ENCODE peak calls at places on chromosomes 16 and 17, in seven cellular contexts. One of them, this sample, is unnamed.

GRCh38 chr16:2386990-2387389 is 42.3 kb upstream of the CCNF start:
- DNase-seq in cardiac muscle cell: no peak
- DNase-seq in B cell: no peak
- DNase-seq in neural crest cell: no peak
- DNase-seq in NK-92 treated with Interleukin-12 subunit alpha and Interleukin-12 subunit beta, amount 100 ng/mL, for 24 hours: no peak
- DNase-seq in H54: no peak
- DNase-seq in memory B cell: no peak
- DNase-seq in this sample: no peak

GRCh38 chr16:69940676-69941075 is 10.5 kb upstream of the CLEC18A start:
- DNase-seq in cardiac muscle cell: no peak
- DNase-seq in B cell: no peak
- DNase-seq in neural crest cell: no peak
- DNase-seq in NK-92 treated with Interleukin-12 subunit alpha and Interleukin-12 subunit beta, amount 100 ng/mL, for 24 hours: no peak
- DNase-seq in H54: no peak
- DNase-seq in memory B cell: no peak
- DNase-seq in this sample: no peak

GRCh38 chr16:57637020-57637419 is 8.6 kb downstream of the ADGRG1 start:
- DNase-seq in cardiac muscle cell: peak
- DNase-seq in B cell: no peak
- DNase-seq in neural crest cell: no peak
- DNase-seq in NK-92 treated with Interleukin-12 subunit alpha and Interleukin-12 subunit beta, amount 100 ng/mL, for 24 hours: no peak
- DNase-seq in H54: no peak
- DNase-seq in memory B cell: no peak
- DNase-seq in this sample: no peak

GRCh38 chr17:65055280-65055707 is 1.2 kb downstream of the GNA13 start:
- DNase-seq in cardiac muscle cell: no peak
- DNase-seq in B cell: no peak
- DNase-seq in neural crest cell: no peak
- DNase-seq in NK-92 treated with Interleukin-12 subunit alpha and Interleukin-12 subunit beta, amount 100 ng/mL, for 24 hours: no peak
- DNase-seq in H54: no peak
- DNase-seq in memory B cell: no peak
- DNase-seq in this sample: no peak

GRCh38 chr16:57859331-57859730 is 57.0 kb upstream of the KIFC3 start:
- DNase-seq in cardiac muscle cell: peak
- DNase-seq in B cell: no peak
- DNase-seq in neural crest cell: no peak
- DNase-seq in NK-92 treated with Interleukin-12 subunit alpha and Interleukin-12 subunit beta, amount 100 ng/mL, for 24 hours: no peak
- DNase-seq in H54: no peak
- DNase-seq in memory B cell: no peak
- DNase-seq in this sample: no peak

GRCh38 chr17:72406501-72406900 is 285.7 kb downstream of the SOX9 start:
- DNase-seq in cardiac muscle cell: no peak
- DNase-seq in B cell: no peak
- DNase-seq in neural crest cell: no peak
- DNase-seq in NK-92 treated with Interleukin-12 subunit alpha and Interleukin-12 subunit beta, amount 100 ng/mL, for 24 hours: no peak
- DNase-seq in H54: no peak
- DNase-seq in memory B cell: no peak
- DNase-seq in this sample: no peak

GRCh38 chr16:2791174-2791573 is 3.8 kb upstream of the PRSS33 start:
- DNase-seq in cardiac muscle cell: no peak
- DNase-seq in B cell: no peak
- DNase-seq in neural crest cell: no peak
- DNase-seq in NK-92 treated with Interleukin-12 subunit alpha and Interleukin-12 subunit beta, amount 100 ng/mL, for 24 hours: no peak
- DNase-seq in H54: no peak
- DNase-seq in memory B cell: no peak
- DNase-seq in this sample: no peak

GRCh38 chr17:10730956-10731879 is 1.4 kb upstream of the TMEM220 start:
- DNase-seq in cardiac muscle cell: no peak
- DNase-seq in B cell: no peak
- DNase-seq in neural crest cell: no peak
- DNase-seq in NK-92 treated with Interleukin-12 subunit alpha and Interleukin-12 subunit beta, amount 100 ng/mL, for 24 hours: no peak
- DNase-seq in H54: no peak
- DNase-seq in memory B cell: no peak
- DNase-seq in this sample: no peak

GRCh38 chr16:70702624-70703023 is 16.8 kb upstream of the MTSS2 start:
- DNase-seq in cardiac muscle cell: no peak
- DNase-seq in B cell: no peak
- DNase-seq in neural crest cell: no peak
- DNase-seq in NK-92 treated with Interleukin-12 subunit alpha and Interleukin-12 subunit beta, amount 100 ng/mL, for 24 hours: no peak
- DNase-seq in H54: no peak
- DNase-seq in memory B cell: no peak
- DNase-seq in this sample: no peak

GRCh38 chr17:38568274-38568673 is 37.5 kb downstream of the SRCIN1 start:
- DNase-seq in cardiac muscle cell: no peak
- DNase-seq in B cell: no peak
- DNase-seq in neural crest cell: no peak
- DNase-seq in NK-92 treated with Interleukin-12 subunit alpha and Interleukin-12 subunit beta, amount 100 ng/mL, for 24 hours: no peak
- DNase-seq in H54: no peak
- DNase-seq in memory B cell: no peak
- DNase-seq in this sample: no peak

GRCh38 chr17:76217081-76217480 is 23.2 kb downstream of the RNF157 start:
- DNase-seq in cardiac muscle cell: no peak
- DNase-seq in B cell: no peak
- DNase-seq in neural crest cell: no peak
- DNase-seq in NK-92 treated with Interleukin-12 subunit alpha and Interleukin-12 subunit beta, amount 100 ng/mL, for 24 hours: no peak
- DNase-seq in H54: no peak
- DNase-seq in memory B cell: no peak
- DNase-seq in this sample: no peak

GRCh38 chr16:24875466-24875865 is 29.7 kb downstream of the SLC5A11 start:
- DNase-seq in cardiac muscle cell: no peak
- DNase-seq in B cell: no peak
- DNase-seq in neural crest cell: no peak
- DNase-seq in NK-92 treated with Interleukin-12 subunit alpha and Interleukin-12 subunit beta, amount 100 ng/mL, for 24 hours: no peak
- DNase-seq in H54: no peak
- DNase-seq in memory B cell: no peak
- DNase-seq in this sample: no peak

GRCh38 chr16:50371936-50372595 is 3.3 kb upstream of the BRD7 start:
- DNase-seq in cardiac muscle cell: peak
- DNase-seq in B cell: no peak
- DNase-seq in neural crest cell: peak
- DNase-seq in NK-92 treated with Interleukin-12 subunit alpha and Interleukin-12 subunit beta, amount 100 ng/mL, for 24 hours: no peak
- DNase-seq in H54: no peak
- DNase-seq in memory B cell: no peak
- DNase-seq in this sample: no peak

GRCh38 chr17:47220531-47220999 is 11.4 kb downstream of the MYL4 start:
- DNase-seq in cardiac muscle cell: no peak
- DNase-seq in B cell: no peak
- DNase-seq in neural crest cell: no peak
- DNase-seq in NK-92 treated with Interleukin-12 subunit alpha and Interleukin-12 subunit beta, amount 100 ng/mL, for 24 hours: peak
- DNase-seq in H54: no peak
- DNase-seq in memory B cell: no peak
- DNase-seq in this sample: no peak

GRCh38 chr16:88561485-88562369 is 8.5 kb upstream of the ZC3H18 start:
- DNase-seq in cardiac muscle cell: peak
- DNase-seq in B cell: peak
- DNase-seq in neural crest cell: peak
- DNase-seq in NK-92 treated with Interleukin-12 subunit alpha and Interleukin-12 subunit beta, amount 100 ng/mL, for 24 hours: no peak
- DNase-seq in H54: no peak
- DNase-seq in memory B cell: peak
- DNase-seq in this sample: no peak

GRCh38 chr17:51188321-51188853 is 22.2 kb downstream of the NME2 start:
- DNase-seq in cardiac muscle cell: no peak
- DNase-seq in B cell: no peak
- DNase-seq in neural crest cell: no peak
- DNase-seq in NK-92 treated with Interleukin-12 subunit alpha and Interleukin-12 subunit beta, amount 100 ng/mL, for 24 hours: no peak
- DNase-seq in H54: no peak
- DNase-seq in memory B cell: no peak
- DNase-seq in this sample: no peak

This sample was measured in glomerular endothelial cell.